ENCODE peak calls at places on chromosomes 1 and 21, in five cellular contexts. M is IMR-90, C is GM12878, X is K562, O is HepG2. B is an unnamed sample.

GRCh38 chr1:103069201-103069600 is 39.1 kb downstream of the COL11A1 start:
- DNase-seq in M (no peak), C (no peak), X (no peak), O (peak), B (no peak)

GRCh38 chr1:204925701-204926100 is 55.0 kb downstream of the NFASC start:
- DNase-seq in M (no peak), C (no peak), X (no peak), O (no peak), B (no peak)

GRCh38 chr1:54786778-54787177 is 14.3 kb downstream of the TTC22 start:
- DNase-seq in M (no peak), C (no peak), X (no peak), O (no peak), B (no peak)

GRCh38 chr1:64072089-64072835 is 131.2 kb upstream of the UBE2U start:
- DNase-seq in M (peak), C (no peak), X (no peak), O (no peak), B (peak)

GRCh38 chr1:168972887-168973286 is 133.6 kb upstream of the ATP1B1 start:
- DNase-seq in M (no peak), C (no peak), X (no peak), O (no peak), B (no peak)

GRCh38 chr1:201171063-201172036 is 17.1 kb upstream of the TMEM9 start:
- DNase-seq in M (peak), C (no peak), X (peak), O (peak), B (peak)

GRCh38 chr1:184212649-184213314 is 161.3 kb downstream of the TSEN15 start:
- DNase-seq in M (peak), C (no peak), X (no peak), O (no peak), B (peak)

GRCh38 chr1:6005276-6005917 is 13.2 kb upstream of the NPHP4 start:
- DNase-seq in M (no peak), C (no peak), X (peak), O (no peak), B (no peak)

GRCh38 chr1:35783055-35783583 is 13.3 kb upstream of the CLSPN start:
- DNase-seq in M (no peak), C (no peak), X (no peak), O (no peak), B (no peak)

GRCh38 chr21:42414553-42414927 is 10.8 kb downstream of the UBASH3A start:
- DNase-seq in M (no peak), C (no peak), X (no peak), O (no peak), B (no peak)

GRCh38 chr1:109971559-109971958 is 13.0 kb upstream of the AHCYL1 start:
- DNase-seq in M (no peak), C (no peak), X (no peak), O (no peak), B (no peak)

GRCh38 chr1:6108937-6109636 is 63.4 kb downstream of the KCNAB2 start:
- DNase-seq in M (peak), C (no peak), X (no peak), O (peak), B (peak)

GRCh38 chr21:28903448-28903847 is 89.2 kb downstream of the LTN1 start:
- DNase-seq in M (no peak), C (no peak), X (no peak), O (no peak), B (no peak)

GRCh38 chr1:27366411-27367159 is at the start of gene MAP3K6:
- DNase-seq in M (peak), C (no peak), X (peak), O (no peak), B (peak)

GRCh38 chr1:156838972-156839371 is 19.9 kb downstream of the INSRR start:
- DNase-seq in M (no peak), C (no peak), X (peak), O (no peak), B (peak)

GRCh38 chr1:222798111-222798510 is 16.7 kb upstream of the DISP1 start:
- DNase-seq in M (peak), C (no peak), X (no peak), O (peak), B (no peak)

GRCh38 chr21:29091032-29091431 is 17.6 kb upstream of the CCT8 start:
- DNase-seq in M (peak), C (no peak), X (no peak), O (no peak), B (no peak)

GRCh38 chr1:99326215-99326949 is 62.1 kb downstream of the PLPPR4 start:
- DNase-seq in M (no peak), C (no peak), X (no peak), O (peak), B (no peak)

GRCh38 chr1:118075116-118075515 is 109.9 kb downstream of the SPAG17 start:
- DNase-seq in M (peak), C (no peak), X (no peak), O (no peak), B (no peak)

GRCh38 chr1:19967808-19968207 is 11.6 kb downstream of the PLA2G2A start:
- DNase-seq in M (no peak), C (no peak), X (no peak), O (no peak), B (no peak)

GRCh38 chr1:1422465-1423244 is 1.6 kb upstream of the ANKRD65 start:
- DNase-seq in M (peak), C (no peak), X (no peak), O (no peak), B (no peak)

GRCh38 chr1:79501153-79501552 is 494.6 kb upstream of the ADGRL4 start:
- DNase-seq in M (no peak), C (no peak), X (no peak), O (no peak), B (no peak)

GRCh38 chr1:223525957-223526356 is 132.7 kb downstream of the CCDC185 start:
- DNase-seq in M (no peak), C (no peak), X (no peak), O (no peak), B (no peak)

GRCh38 chr1:236809133-236809532 is 14.0 kb downstream of the MTR start:
- DNase-seq in M (peak), C (no peak), X (no peak), O (no peak), B (no peak)

GRCh38 chr1:87598429-87598828 is 269.7 kb downstream of the LMO4 start:
- DNase-seq in M (no peak), C (no peak), X (no peak), O (peak), B (peak)

GRCh38 chr1:187433598-187433997 is 604.8 kb downstream of the PLA2G4A start:
- DNase-seq in M (peak), C (no peak), X (no peak), O (no peak), B (no peak)

GRCh38 chr1:7385471-7386225 is 385.4 kb upstream of the VAMP3 start:
- DNase-seq in M (no peak), C (no peak), X (no peak), O (no peak), B (no peak)

GRCh38 chr1:81978945-81979344 is 178.2 kb downstream of the ADGRL2 start:
- DNase-seq in M (no peak), C (no peak), X (no peak), O (no peak), B (no peak)

GRCh38 chr1:153404768-153405167 is 11.6 kb upstream of the S100A7A start:
- DNase-seq in M (no peak), C (no peak), X (peak), O (peak), B (peak)

GRCh38 chr1:5481889-5482288 is 510.3 kb downstream of the NPHP4 start:
- DNase-seq in M (no peak), C (no peak), X (peak), O (no peak), B (peak)

GRCh38 chr1:239833709-239834108 is 258.0 kb upstream of the FMN2 start:
- DNase-seq in M (no peak), C (no peak), X (no peak), O (no peak), B (no peak)

GRCh38 chr1:109307363-109308021 is 681 bp upstream of the MYBPHL start:
- DNase-seq in M (no peak), C (no peak), X (peak), O (peak), B (no peak)

GRCh38 chr1:49013046-49013445 is 236.4 kb upstream of the BEND5 start:
- DNase-seq in M (no peak), C (no peak), X (no peak), O (no peak), B (no peak)

GRCh38 chr21:25557170-25557569 is 50.1 kb downstream of the MRPL39 start:
- DNase-seq in M (peak), C (no peak), X (no peak), O (peak), B (no peak)

GRCh38 chr1:33346921-33347649 is 26.2 kb upstream of the A3GALT2 start:
- DNase-seq in M (peak), C (no peak), X (no peak), O (peak), B (peak)

GRCh38 chr1:3531928-3532327 is 77.5 kb downstream of the ARHGEF16 start:
- DNase-seq in M (no peak), C (no peak), X (no peak), O (no peak), B (no peak)

GRCh38 chr1:3533051-3534048 is 78.0 kb downstream of the MEGF6 start:
- DNase-seq in M (no peak), C (no peak), X (peak), O (peak), B (peak)

GRCh38 chr1:3529099-3529729 is 74.7 kb downstream of the ARHGEF16 start:
- DNase-seq in M (no peak), C (no peak), X (no peak), O (no peak), B (no peak)

GRCh38 chr1:3530086-3530930 is 75.8 kb downstream of the ARHGEF16 start:
- DNase-seq in M (no peak), C (no peak), X (no peak), O (no peak), B (peak)

GRCh38 chr1:3530931-3531818 is 76.7 kb downstream of the ARHGEF16 start:
- DNase-seq in M (peak), C (no peak), X (peak), O (peak), B (peak)
- TF ChIP-seq BHLHE40 in M (no peak), C (no peak), X (peak), O (peak), B (no peak)

DNA sequence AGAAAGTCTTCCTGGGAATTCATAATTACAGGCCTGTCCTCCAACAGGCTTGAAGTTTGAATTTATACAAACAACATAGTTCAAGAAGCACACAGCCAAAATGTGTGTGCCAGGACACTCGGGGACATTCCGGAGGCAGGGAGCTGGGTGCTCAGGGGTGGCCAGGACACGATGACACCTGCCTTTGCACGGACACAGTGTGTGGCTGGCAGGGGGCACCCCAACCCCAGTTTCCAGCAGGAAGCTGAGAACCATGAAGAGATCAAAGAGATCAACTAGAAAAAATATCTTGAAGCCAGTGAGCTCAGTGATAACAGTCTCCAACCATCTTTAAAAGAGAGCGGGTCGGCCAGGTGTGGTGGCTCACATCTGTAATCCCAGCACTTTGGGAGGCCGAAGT is 32.5 kb upstream of the TRAPPC10 start:
- DNase-seq in M (no peak), C (no peak), X (no peak), O (no peak), B (no peak)
- TF ChIP-seq CTCF in M (peak), C (no peak), X (peak), O (peak), B (no peak)

GRCh38 chr1:241622708-241623107 is 17.5 kb downstream of the CHML start:
- DNase-seq in M (no peak), C (no peak), X (no peak), O (no peak), B (no peak)
- TF ChIP-seq CEBPB in M (no peak), C (no peak), X (no peak), O (no peak), B (no peak)

GRCh38 chr1:157993179-157994080 is at the start of gene KIRREL1:
- DNase-seq in M (peak), C (no peak), X (no peak), O (no peak), B (peak)
- TF ChIP-seq BHLHE40 in M (no peak), C (no peak), X (no peak), O (no peak), B (no peak)

DNA sequence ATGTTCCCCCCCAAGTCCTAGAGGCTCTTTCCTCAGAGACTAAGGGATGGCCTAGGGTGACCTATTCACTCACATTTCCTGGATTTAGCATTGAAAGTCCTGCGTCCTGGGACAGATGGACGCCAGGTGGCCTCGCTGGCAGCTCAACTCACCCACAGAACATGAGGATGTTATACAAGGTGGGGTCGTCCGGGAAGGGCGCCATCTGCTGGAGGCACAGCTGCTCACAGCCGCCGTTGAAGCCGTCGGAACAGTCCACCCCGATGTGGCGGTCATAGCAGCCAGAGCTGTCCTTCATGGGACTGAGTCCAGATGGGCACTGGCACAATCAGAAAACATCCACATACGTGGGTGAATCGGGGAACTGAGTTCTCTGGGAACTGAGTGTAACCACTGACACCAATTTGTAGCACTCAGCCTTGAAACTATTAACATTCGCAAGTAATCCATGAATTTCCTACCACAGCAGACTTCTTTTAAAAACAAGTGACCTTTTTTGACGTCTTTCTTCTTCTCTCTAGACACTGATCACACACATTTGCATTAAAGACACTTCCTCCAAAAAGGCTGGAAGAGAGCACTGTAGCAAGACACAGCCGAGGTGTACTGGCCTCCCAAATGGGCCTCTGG is 215.4 kb downstream of the ASTN1 start:
- DNase-seq in M (peak), C (no peak), X (peak), O (peak), B (peak)
- TF ChIP-seq CTCF in M (peak), C (peak), X (peak), O (peak), B (peak)

GRCh38 chr1:73948021-73948420 is 250.0 kb downstream of the LRRIQ3 start:
- DNase-seq in M (no peak), C (no peak), X (no peak), O (no peak), B (no peak)

GRCh38 chr1:73947009-73947408 is 251.0 kb downstream of the LRRIQ3 start:
- DNase-seq in M (no peak), C (no peak), X (no peak), O (peak), B (no peak)

GRCh38 chr1:73943270-73943669 is 254.7 kb downstream of the LRRIQ3 start:
- DNase-seq in M (no peak), C (no peak), X (no peak), O (no peak), B (no peak)
- TF ChIP-seq CEBPB in M (no peak), C (no peak), X (no peak), O (no peak), B (no peak)

GRCh38 chr1:29339176-29339575 is 102.9 kb downstream of the PTPRU start:
- DNase-seq in M (no peak), C (no peak), X (no peak), O (no peak), B (peak)
- TF ChIP-seq BHLHE40 in M (no peak), C (no peak), X (no peak), O (no peak), B (no peak)

GRCh38 chr1:66368261-66368660 is 165.7 kb upstream of the SGIP1 start:
- DNase-seq in M (no peak), C (no peak), X (no peak), O (no peak), B (no peak)
- TF ChIP-seq CTCF in M (no peak), C (no peak), X (no peak), O (no peak), B (no peak)

GRCh38 chr1:22385537-22385936 is 66.1 kb upstream of the ZBTB40 start:
- DNase-seq in M (no peak), C (no peak), X (no peak), O (no peak), B (no peak)

GRCh38 chr1:22386774-22387173 is 64.9 kb upstream of the ZBTB40 start:
- DNase-seq in M (no peak), C (no peak), X (no peak), O (no peak), B (no peak)

GRCh38 chr1:22387888-22388564 is 63.6 kb upstream of the ZBTB40 start:
- DNase-seq in M (no peak), C (no peak), X (no peak), O (no peak), B (no peak)

GRCh38 chr1:22383526-22384291 is 67.9 kb upstream of the ZBTB40 start:
- DNase-seq in M (no peak), C (no peak), X (peak), O (no peak), B (peak)

GRCh38 chr1:22388666-22389455 is 62.8 kb upstream of the ZBTB40 start:
- DNase-seq in M (no peak), C (no peak), X (no peak), O (no peak), B (no peak)
- TF ChIP-seq CEBPB in M (no peak), C (no peak), X (no peak), O (no peak), B (no peak)